ENCODE peak calls at places on chromosomes 3 and 15, in nine cellular contexts. J is stimulated activated CD4-positive, alpha-beta T cell treated with anti-CD3 and anti-CD28 coated beads, Interleukin-12 subunit alpha, Interleukin-12 subunit beta, amount 100 ng/mL, for 24 hours; V is activated CD4-positive, alpha-beta T cell treated with anti-CD3 and anti-CD28 coated beads, Interleukin-2, amount 50 U/mL, for 1 hour; Q is activated naive CD8-positive, alpha-beta T cell treated with anti-CD3 and anti-CD28 coated beads, Interleukin-2, amount 50 U/mL, for 24 hours; R is cardiac muscle cell; M is AG10803; C is KG1; T is activated T-helper 1 cell treated with anti-CD3 and anti-CD28 coated beads, Interleukin-12 subunit alpha, Interleukin-12 subunit beta, Interleukin-2, Interleukin-4 antibody, amounts not matched to agents 30 ng/mL and 10 ng/mL and 1 ng/mL, durations not matched to agents 14 hours and 24 hours and 36 hours; W is right cardiac atrium. N is an unnamed sample.

GRCh38 chr15:49179433-49180190 is 9.6 kb downstream of the GALK2 start:
- DNase-seq in J (no peak), V (no peak), Q (no peak), R (no peak), M (no peak), C (no peak), T (no peak), W (no peak), N (no peak)

GRCh38 chr3:108292905-108293328 is 3.4 kb upstream of the HHLA2 start:
- DNase-seq in J (no peak), V (no peak), Q (no peak), R (no peak), M (no peak), C (no peak), T (no peak), W (no peak), N (no peak)

GRCh38 chr3:127762077-127762786 is 60.1 kb downstream of the MGLL start:
- DNase-seq in J (no peak), V (no peak), Q (no peak), R (peak; percentile 75), M (no peak), C (peak; percentile 55), T (no peak), W (no peak), N (no peak)

GRCh38 chr3:167246252-167246651 is 133.8 kb downstream of the ZBBX start:
- DNase-seq in J (no peak), V (no peak), Q (no peak), R (no peak), M (no peak), C (no peak), T (no peak), W (no peak), N (no peak)

GRCh38 chr15:92118162-92118935 is 264.8 kb downstream of the SLCO3A1 start:
- DNase-seq in J (no peak), V (no peak), Q (no peak), R (no peak), M (peak; percentile 85), C (no peak), T (no peak), W (no peak), N (peak; percentile 32)

GRCh38 chr3:100606894-100607512 is 2.4 kb upstream of the ADGRG7 start:
- DNase-seq in J (no peak), V (no peak), Q (no peak), R (no peak), M (no peak), C (no peak), T (no peak), W (no peak), N (no peak)

GRCh38 chr15:70284438-70285214 is 186.9 kb upstream of the TLE3 start:
- DNase-seq in J (no peak), V (no peak), Q (no peak), R (no peak), M (peak; percentile 8), C (no peak), T (no peak), W (no peak), N (no peak)

GRCh38 chr3:134258761-134259347 is 8.2 kb upstream of the RYK start:
- DNase-seq in J (no peak), V (no peak), Q (no peak), R (no peak), M (no peak), C (no peak), T (no peak), W (no peak), N (no peak)

GRCh38 chr15:64379216-64379960 is 1.9 kb downstream of the PCLAF start:
- DNase-seq in J (no peak), V (no peak), Q (no peak), R (no peak), M (peak; percentile 41), C (no peak), T (no peak), W (no peak), N (peak; percentile 46)

GRCh38 chr3:193554790-193555189 is at the start of gene ATP13A4:
- DNase-seq in J (no peak), V (no peak), Q (no peak), R (no peak), M (no peak), C (no peak), T (no peak), W (no peak), N (no peak)

GRCh38 chr15:101051291-101052030 is 132.3 kb downstream of the LRRK1 start:
- DNase-seq in J (no peak), V (no peak), Q (no peak), R (no peak), M (no peak), C (no peak), T (no peak), W (no peak), N (no peak)

GRCh38 chr3:142273501-142273900 is 48.1 kb upstream of the GK5 start:
- DNase-seq in J (no peak), V (no peak), Q (no peak), R (no peak), M (no peak), C (no peak), T (no peak), W (no peak), N (no peak)

GRCh38 chr3:73432021-73432722 is 192.6 kb downstream of the PDZRN3 start:
- DNase-seq in J (no peak), V (no peak), Q (peak; percentile 3), R (peak; percentile 68), M (peak; percentile 58), C (peak; percentile 18), T (no peak), W (no peak), N (peak; percentile 65)

GRCh38 chr3:155208183-155208582 is 85.3 kb downstream of the STRIT1 start:
- DNase-seq in J (no peak), V (no peak), Q (no peak), R (no peak), M (no peak), C (no peak), T (no peak), W (no peak), N (no peak)

GRCh38 chr15:58332676-58333400 is 99.0 kb upstream of the LIPC start:
- DNase-seq in J (no peak), V (no peak), Q (no peak), R (no peak), M (peak; percentile 76), C (peak; percentile 20), T (no peak), W (no peak), N (peak; percentile 91)